ENCODE peak calls at places on chromosomes 3 and 15, in seven cellular contexts. K, F, O, X, Q, H and M are unnamed samples.

GRCh38 chr15:101551696-101552591 is 62.4 kb upstream of the PCSK6 start:
- DNase-seq in K (peak), F (no peak), O (no peak), X (no peak), Q (no peak), H (no peak), M (peak)

GRCh38 chr15:52732551-52732950 is 53.4 kb upstream of the ATOSA start:
- DNase-seq in K (no peak), F (no peak), O (no peak), X (no peak), Q (no peak), H (no peak), M (no peak)

GRCh38 chr15:44735482-44736260 is 657 bp upstream of the TRIM69 start:
- DNase-seq in K (no peak), F (no peak), O (peak), X (no peak), Q (no peak), H (no peak), M (no peak)

GRCh38 chr3:30289324-30289723 is 317.1 kb upstream of the TGFBR2 start:
- DNase-seq in K (no peak), F (no peak), O (no peak), X (peak), Q (no peak), H (peak), M (no peak)

GRCh38 chr3:172307143-172307560 is 141.1 kb downstream of the GHSR start:
- DNase-seq in K (no peak), F (no peak), O (no peak), X (peak), Q (no peak), H (no peak), M (no peak)

GRCh38 chr3:5296362-5296761 is 108.9 kb downstream of the EDEM1 start:
- DNase-seq in K (no peak), F (no peak), O (no peak), X (no peak), Q (no peak), H (no peak), M (no peak)

GRCh38 chr15:99954361-99955180 is 221.3 kb upstream of the LYSMD4 start:
- DNase-seq in K (peak), F (no peak), O (no peak), X (no peak), Q (no peak), H (no peak), M (peak)

GRCh38 chr15:37837276-37837675 is 97.2 kb upstream of the TMCO5A start:
- DNase-seq in K (no peak), F (no peak), O (no peak), X (peak), Q (no peak), H (no peak), M (no peak)

GRCh38 chr3:150407818-150408231 is 273 bp upstream of the TSC22D2 start:
- DNase-seq in K (peak), F (peak), O (no peak), X (peak), Q (no peak), H (no peak), M (no peak)

GRCh38 chr15:45862034-45862433 is 227.2 kb downstream of the SQOR start:
- DNase-seq in K (no peak), F (no peak), O (no peak), X (no peak), Q (no peak), H (no peak), M (no peak)

GRCh38 chr3:175336406-175337133 is 477.4 kb downstream of the NAALADL2 start:
- DNase-seq in K (no peak), F (no peak), O (no peak), X (peak), Q (no peak), H (no peak), M (no peak)

GRCh38 chr15:39788800-39789565 is 6.3 kb upstream of the FSIP1 start:
- DNase-seq in K (no peak), F (no peak), O (no peak), X (no peak), Q (no peak), H (no peak), M (no peak)

GRCh38 chr3:35679409-35680080 is 40.2 kb downstream of the ARPP21 start:
- DNase-seq in K (no peak), F (no peak), O (no peak), X (no peak), Q (no peak), H (no peak), M (no peak)

GRCh38 chr3:57966823-57967222 is 41.4 kb upstream of the FLNB start:
- DNase-seq in K (no peak), F (no peak), O (no peak), X (no peak), Q (no peak), H (no peak), M (no peak)

GRCh38 chr3:194485876-194486539 is 794 bp downstream of the ATP13A3 start:
- DNase-seq in K (peak), F (peak), O (peak), X (peak), Q (peak), H (peak), M (peak)

GRCh38 chr15:78830514-78831228 is 19.4 kb upstream of the ADAMTS7 start:
- DNase-seq in K (peak), F (no peak), O (no peak), X (no peak), Q (no peak), H (no peak), M (no peak)

GRCh38 chr3:153210660-153211059 is 48.6 kb downstream of the RAP2B start:
- DNase-seq in K (no peak), F (no peak), O (no peak), X (no peak), Q (no peak), H (no peak), M (no peak)

GRCh38 chr3:55485208-55485791 is 1.8 kb downstream of the WNT5A start:
- DNase-seq in K (no peak), F (peak), O (peak), X (peak), Q (peak), H (peak), M (peak)

GRCh38 chr3:44883999-44884431 is 9.6 kb downstream of the TGM4 start:
- DNase-seq in K (no peak), F (no peak), O (peak), X (peak), Q (no peak), H (peak), M (peak)

GRCh38 chr3:47098910-47099309 is 65.0 kb downstream of the SETD2 start:
- DNase-seq in K (no peak), F (no peak), O (no peak), X (no peak), Q (no peak), H (no peak), M (no peak)

GRCh38 chr3:186220886-186221285 is 112.0 kb upstream of the ETV5 start:
- DNase-seq in K (no peak), F (no peak), O (no peak), X (no peak), Q (no peak), H (no peak), M (peak)

GRCh38 chr3:194058189-194058571 is 77.8 kb upstream of the HES1 start:
- DNase-seq in K (no peak), F (peak), O (no peak), X (no peak), Q (peak), H (peak), M (peak)

GRCh38 chr15:36426696-36427095 is 152.7 kb upstream of the CDIN1 start:
- DNase-seq in K (no peak), F (no peak), O (no peak), X (no peak), Q (no peak), H (no peak), M (no peak)

GRCh38 chr3:54073386-54073785 is 49.0 kb upstream of the CACNA2D3 start:
- DNase-seq in K (no peak), F (no peak), O (no peak), X (no peak), Q (no peak), H (no peak), M (no peak)

GRCh38 chr3:197154-197855 is 742 bp downstream of the CHL1 start:
- DNase-seq in K (no peak), F (no peak), O (no peak), X (no peak), Q (peak), H (no peak), M (peak)

GRCh38 chr15:25244731-25245585 is 193.9 kb downstream of the UBE3A start:
- DNase-seq in K (no peak), F (peak), O (no peak), X (no peak), Q (no peak), H (no peak), M (peak)

GRCh38 chr3:162569314-162569713 is 1072.7 kb downstream of the OTOL1 start:
- DNase-seq in K (no peak), F (no peak), O (no peak), X (peak), Q (no peak), H (no peak), M (no peak)

GRCh38 chr3:39166932-39167532 is 13.6 kb upstream of the CSRNP1 start:
- DNase-seq in K (no peak), F (peak), O (peak), X (peak), Q (no peak), H (peak), M (no peak)

GRCh38 chr3:51967384-51968174 is at the start of gene PCBP4:
- DNase-seq in K (peak), F (peak), O (no peak), X (peak), Q (peak), H (peak), M (peak)

GRCh38 chr3:123278446-123278845 is 76.7 kb downstream of the SEC22A start:
- DNase-seq in K (no peak), F (no peak), O (no peak), X (no peak), Q (no peak), H (no peak), M (peak)

GRCh38 chr3:123587399-123587798 is 2.5 kb upstream of the HACD2 start:
- DNase-seq in K (no peak), F (no peak), O (no peak), X (no peak), Q (no peak), H (no peak), M (peak)

GRCh38 chr3:39814007-39814406 is 4.6 kb downstream of the MYRIP start:
- DNase-seq in K (no peak), F (no peak), O (no peak), X (no peak), Q (no peak), H (peak), M (no peak)

GRCh38 chr3:26202169-26202568 is 412.3 kb downstream of the OXSM start:
- DNase-seq in K (no peak), F (no peak), O (no peak), X (no peak), Q (no peak), H (no peak), M (peak)

GRCh38 chr3:110774496-110775265 is 296.9 kb upstream of the NECTIN3 start:
- DNase-seq in K (no peak), F (no peak), O (no peak), X (no peak), Q (no peak), H (peak), M (no peak)

GRCh38 chr3:52299815-52300611 is 12.4 kb downstream of the GLYCTK start:
- DNase-seq in K (no peak), F (peak), O (peak), X (peak), Q (peak), H (peak), M (peak)

GRCh38 chr3:126014252-126014651 is 45.3 kb downstream of the ROPN1B start:
- DNase-seq in K (no peak), F (no peak), O (peak), X (no peak), Q (no peak), H (no peak), M (no peak)

GRCh38 chr15:20346082-20346805 is 195.4 kb downstream of the GOLGA6L6 start:
- DNase-seq in K (peak), F (no peak), O (no peak), X (no peak), Q (no peak), H (no peak), M (no peak)

GRCh38 chr15:43241100-43241499 is 20.3 kb upstream of the EPB42 start:
- DNase-seq in K (no peak), F (no peak), O (no peak), X (no peak), Q (no peak), H (no peak), M (no peak)

GRCh38 chr3:47512416-47513124 is 942 bp downstream of the ELP6 start:
- DNase-seq in K (peak), F (peak), O (no peak), X (peak), Q (peak), H (peak), M (peak)

DNA sequence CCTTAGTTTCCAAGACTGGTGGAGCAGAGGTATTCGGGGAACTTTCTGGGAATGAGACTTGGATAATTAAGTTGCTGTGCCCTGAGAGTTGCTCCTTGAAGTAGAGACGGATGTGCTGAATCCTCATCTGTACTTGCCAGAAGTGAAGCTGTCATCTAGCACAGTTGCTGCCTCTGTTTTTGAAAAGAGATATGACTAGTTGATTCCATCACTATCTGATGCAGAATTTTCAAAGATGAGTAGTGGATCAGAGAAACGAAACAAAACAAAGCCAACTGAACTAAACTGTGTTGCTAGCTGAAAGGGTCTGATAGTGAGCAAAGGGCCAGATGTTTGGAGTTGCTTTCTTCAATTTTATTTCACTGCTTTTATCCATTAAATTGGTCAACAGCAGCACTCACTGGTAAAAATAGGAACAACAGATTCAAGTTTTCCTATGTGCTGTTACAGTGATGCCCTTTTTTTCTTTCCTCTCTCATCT is 52.7 kb downstream of the MITF start:
- DNase-seq in K (no peak), F (no peak), O (no peak), X (peak), Q (peak), H (peak), M (no peak)
- H3K27ac ChIP-seq in K (no peak), F (peak), O (no peak), X (no peak), Q (peak), H (peak), M (no peak)

DNA sequence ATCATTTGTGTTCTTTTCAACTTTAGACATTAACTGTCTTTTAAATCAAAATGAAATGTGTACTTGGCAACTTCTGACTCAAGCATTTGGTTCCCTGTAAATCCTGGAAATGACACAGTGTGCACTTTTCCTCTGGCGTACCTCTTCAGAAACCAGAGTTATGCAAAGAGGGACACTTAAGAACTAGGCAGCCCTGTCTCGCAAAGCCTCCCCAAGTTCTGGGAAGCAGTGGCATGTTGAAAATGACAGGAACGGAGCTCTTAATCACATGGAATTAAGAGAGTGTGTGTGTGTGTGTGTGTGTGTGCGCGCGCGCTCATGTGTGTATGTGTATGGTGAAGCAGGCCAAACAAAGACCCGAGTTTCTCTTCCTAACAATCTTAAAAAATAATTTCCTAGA is 707.4 kb downstream of the MECOM start:
- DNase-seq in K (no peak), F (no peak), O (no peak), X (no peak), Q (peak), H (no peak), M (no peak)
- TF ChIP-seq CTCF in K (no peak), F (no peak), O (no peak), X (no peak), Q (no peak), H (no peak), M (no peak)

GRCh38 chr3:188261011-188261410 is 107.1 kb downstream of the LPP start:
- DNase-seq in K (no peak), F (no peak), O (no peak), X (peak), Q (no peak), H (peak), M (no peak)
- H3K27ac ChIP-seq in K (no peak), F (peak), O (no peak), X (peak), Q (no peak), H (peak), M (no peak)

GRCh38 chr3:160486459-160486869 is 36.9 kb upstream of the TRIM59 start:
- DNase-seq in K (no peak), F (no peak), O (peak), X (peak), Q (peak), H (peak), M (no peak)
- TF ChIP-seq CTCF in K (peak), F (peak), O (peak), X (peak), Q (peak), H (peak), M (peak)

DNA sequence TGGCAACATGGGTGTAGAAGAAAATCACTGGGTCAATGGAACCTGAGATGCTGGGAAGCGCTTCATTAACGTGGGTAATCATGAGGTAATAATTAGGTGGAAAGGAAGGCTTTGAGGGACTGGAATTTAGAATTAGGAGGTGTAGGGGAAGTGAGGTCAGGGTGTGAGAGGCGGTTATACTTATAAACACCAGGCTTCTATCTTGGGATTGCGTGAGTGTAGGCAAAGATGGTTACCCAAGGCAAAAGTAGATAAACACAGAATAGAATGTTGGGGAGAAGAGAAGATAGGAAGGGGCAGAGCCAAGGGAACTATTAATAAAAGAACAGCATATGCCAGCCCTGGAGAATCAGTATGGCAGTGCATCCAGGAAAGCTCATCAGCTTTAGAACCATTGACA is 3.3 kb upstream of the AQP9 start:
- DNase-seq in K (no peak), F (no peak), O (no peak), X (no peak), Q (no peak), H (no peak), M (no peak)
- H3K27ac ChIP-seq in K (no peak), F (no peak), O (no peak), X (no peak), Q (no peak), H (no peak), M (no peak)